ENCODE peak calls at places on chromosomes 13 and 19, in four cellular contexts. I is WTC11, E is K562, W is HepG2. D is an unnamed sample.

GRCh38 chr13:34469212-34469983 is 472.7 kb upstream of the NBEA start:
- DNase-seq in I (no peak), E (no peak), W (no peak), D (peak; percentile 73)

GRCh38 chr19:14433454-14434156 is 499 bp downstream of the PKN1 start:
- DNase-seq in I (peak; percentile 35), E (no peak), W (no peak), D (no peak)

GRCh38 chr19:41480336-41480735 is 37.4 kb downstream of the ERICH4 start:
- DNase-seq in I (no peak), E (no peak), W (no peak), D (no peak)

GRCh38 chr13:48920730-48921129 is 55.0 kb upstream of the FNDC3A start:
- DNase-seq in I (no peak), E (no peak), W (no peak), D (no peak)

GRCh38 chr13:43569688-43570087 is 217.1 kb downstream of the ENOX1 start:
- DNase-seq in I (no peak), E (no peak), W (no peak), D (no peak)

GRCh38 chr13:24149306-24150032 is 11.1 kb upstream of the SPATA13 start:
- DNase-seq in I (no peak), E (no peak), W (no peak), D (no peak)

GRCh38 chr13:21060827-21061076 is 634 bp downstream of the LATS2 start:
- DNase-seq in I (peak; percentile 57), E (no peak), W (no peak), D (no peak)

GRCh38 chr13:98419786-98420559 is 156.9 kb downstream of the STK24 start:
- DNase-seq in I (no peak), E (no peak), W (no peak), D (no peak)

GRCh38 chr13:20363162-20363561 is 131.0 kb upstream of the GJB6 start:
- DNase-seq in I (no peak), E (no peak), W (no peak), D (no peak)

GRCh38 chr13:114105351-114106225 is 26.8 kb downstream of the RASA3 start:
- DNase-seq in I (peak; percentile 6), E (no peak), W (no peak), D (no peak)

GRCh38 chr19:16957151-16957662 is 68.4 kb downstream of the F2RL3 start:
- DNase-seq in I (no peak), E (no peak), W (no peak), D (no peak)

GRCh38 chr19:51129716-51130115 is 5.0 kb downstream of the SIGLEC9 start:
- DNase-seq in I (no peak), E (no peak), W (no peak), D (no peak)

GRCh38 chr13:111210488-111210887 is 95.4 kb downstream of the ARHGEF7 start:
- DNase-seq in I (no peak), E (no peak), W (no peak), D (no peak)

GRCh38 chr13:44231786-44232516 is 141.7 kb upstream of the SERP2 start:
- DNase-seq in I (peak; percentile 55), E (no peak), W (peak; percentile 46), D (peak; percentile 84)

GRCh38 chr13:24080134-24080533 is 80.4 kb upstream of the SPATA13 start:
- DNase-seq in I (no peak), E (no peak), W (no peak), D (no peak)

GRCh38 chr19:35462476-35462953 is 14.5 kb downstream of the FFAR2 start:
- DNase-seq in I (no peak), E (no peak), W (no peak), D (no peak)

GRCh38 chr13:106010836-106011235 is 524.6 kb downstream of the EFNB2 start:
- DNase-seq in I (no peak), E (no peak), W (no peak), D (no peak)

DNA sequence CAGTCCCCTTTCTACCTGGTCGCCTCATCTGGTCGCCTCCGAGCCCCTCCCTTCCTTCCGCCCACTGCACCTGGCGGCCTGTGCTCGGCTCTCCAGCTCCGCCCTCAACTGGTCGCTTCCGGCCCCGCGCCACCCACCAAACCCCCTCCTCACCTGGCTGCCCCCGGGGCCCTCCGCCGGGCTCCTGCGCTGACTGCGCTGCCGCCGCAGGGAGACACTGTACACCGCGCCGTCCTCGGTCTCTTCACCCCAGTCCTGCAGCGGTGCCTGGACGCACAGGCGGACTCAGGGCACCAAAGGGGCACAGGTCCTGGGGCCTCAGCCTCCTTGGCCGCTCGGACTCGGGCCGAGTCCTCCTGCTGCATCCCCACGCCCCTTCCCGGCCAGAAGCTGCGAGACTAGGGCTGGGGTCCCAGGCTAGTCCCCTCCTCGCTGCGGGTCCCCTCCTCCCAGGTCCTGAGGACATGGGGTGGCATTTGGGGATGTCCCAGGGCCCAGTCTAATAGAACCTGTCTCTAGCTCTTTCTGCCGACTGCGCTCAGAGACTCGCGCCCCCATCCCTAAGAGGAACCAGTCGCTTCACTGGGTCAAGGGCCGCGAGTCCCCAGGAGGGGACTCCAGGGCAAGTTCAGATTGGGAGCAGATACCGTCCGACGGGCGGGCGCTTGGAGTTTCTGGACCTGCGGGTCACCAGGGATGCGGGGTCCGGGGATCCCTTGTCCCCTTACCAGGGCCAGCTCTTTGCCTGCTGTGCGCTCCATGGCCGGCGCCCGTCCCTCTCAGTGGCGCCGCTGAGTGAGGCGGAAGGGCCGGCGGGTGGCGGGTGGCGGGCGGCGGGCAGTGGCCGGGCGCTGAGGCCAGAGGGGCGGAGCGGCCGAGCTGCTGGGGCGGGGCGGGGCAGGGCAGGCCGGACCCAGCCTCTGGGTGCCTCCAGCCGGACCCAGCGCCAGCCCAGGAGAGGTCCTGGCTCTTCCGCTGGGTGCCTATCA is at the start of gene RGL3:
- DNase-seq in I (peak; percentile 93), E (peak; percentile 72), W (no peak), D (no peak)
- TF ChIP-seq NR3C1 in I (no peak), E (no peak), W (no peak), D (no peak)

GRCh38 chr19:3369337-3370213 is 3.2 kb downstream of the NFIC start:
- DNase-seq in I (no peak), E (no peak), W (no peak), D (no peak)
- TF ChIP-seq USF2 in I (no peak), E (no peak), W (no peak), D (no peak)

GRCh38 chr13:67148219-67148583 is 81.9 kb downstream of the PCDH9 start:
- DNase-seq in I (no peak), E (no peak), W (no peak), D (no peak)
- TF ChIP-seq MAX in I (no peak), E (no peak), W (no peak), D (no peak)

GRCh38 chr19:3608079-3608641 is 1.5 kb upstream of the TBXA2R start:
- DNase-seq in I (no peak), E (no peak), W (no peak), D (no peak)

GRCh38 chr19:3607398-3608078 is 863 bp upstream of the TBXA2R start:
- DNase-seq in I (peak; percentile 61), E (peak; percentile 64), W (no peak), D (no peak)

GRCh38 chr19:3609779-3610719 is 3.4 kb upstream of the TBXA2R start:
- DNase-seq in I (no peak), E (no peak), W (no peak), D (peak; percentile 47)

GRCh38 chr19:3606690-3607289 is at the start of gene TBXA2R:
- DNase-seq in I (peak; percentile 77), E (peak; percentile 94), W (no peak), D (peak; percentile 51)

DNA sequence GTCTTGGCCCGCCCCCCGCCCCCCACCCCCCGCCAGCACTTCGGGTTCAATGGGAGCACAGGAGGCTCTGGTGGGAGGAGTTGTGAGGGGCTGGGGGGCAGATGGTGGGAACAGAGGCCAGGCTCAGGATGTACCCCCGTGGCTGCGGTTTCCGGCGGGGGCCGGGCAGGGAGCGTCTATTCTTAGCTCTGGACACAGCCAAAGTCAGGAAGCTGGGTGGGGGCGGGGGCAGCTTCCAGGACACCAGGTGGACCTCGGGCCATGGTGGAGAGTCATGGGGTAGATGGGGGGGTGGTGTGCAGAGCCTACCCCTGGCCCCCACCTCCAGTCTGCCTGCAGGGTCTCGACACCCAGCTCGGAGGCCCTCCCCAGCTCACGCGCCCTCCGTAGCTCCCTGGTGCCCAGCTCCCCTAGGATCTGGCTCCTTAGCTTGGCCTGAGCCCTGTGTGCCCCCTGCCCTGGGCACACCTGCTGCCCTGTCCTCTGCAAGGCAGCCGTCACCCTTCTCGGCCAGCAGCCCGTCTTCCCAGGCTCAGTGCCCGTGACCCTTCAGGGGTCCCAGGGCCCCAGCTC is 2.2 kb upstream of the TBXA2R start:
- DNase-seq in I (no peak), E (peak; percentile 51), W (no peak), D (no peak)
- TF ChIP-seq NR3C1 in I (no peak), E (no peak), W (no peak), D (no peak)

GRCh38 chr19:44111910-44112463 is 1.2 kb upstream of the ZNF225 start:
- DNase-seq in I (peak; percentile 57), E (no peak), W (no peak), D (no peak)
- TF ChIP-seq USF2 in I (peak; percentile 20), E (no peak), W (no peak), D (no peak)

D was measured in A549.